ENCODE peak calls at places on chromosomes 6 and 20, in six cellular contexts. L, O, M, H, C and W are unnamed samples.

GRCh38 chr20:33099842-33100538 is 20.5 kb downstream of the BPIFB4 start:
- DNase-seq in L (peak; percentile 24), O (no peak), M (no peak), H (no peak), C (no peak), W (no peak)

GRCh38 chr6:85452441-85452881 is 2.6 kb downstream of the NT5E start:
- DNase-seq in L (peak; percentile 91), O (peak; percentile 77), M (no peak), H (no peak), C (no peak), W (peak; percentile 19)

GRCh38 chr20:6768228-6769185 is 1.0 kb downstream of the BMP2 start:
- DNase-seq in L (peak; percentile 9), O (no peak), M (peak; percentile 32), H (peak; percentile 67), C (no peak), W (no peak)

GRCh38 chr6:151242420-151242841 is 2.7 kb downstream of the AKAP12 start:
- DNase-seq in L (no peak), O (no peak), M (no peak), H (no peak), C (no peak), W (no peak)

GRCh38 chr6:119285908-119286625 is 63.5 kb downstream of the MAN1A1 start:
- DNase-seq in L (no peak), O (no peak), M (no peak), H (no peak), C (no peak), W (no peak)

GRCh38 chr6:155142163-155142901 is 121.5 kb upstream of the CLDN20 start:
- DNase-seq in L (no peak), O (no peak), M (no peak), H (no peak), C (no peak), W (no peak)

GRCh38 chr20:4812641-4813075 is 90.9 kb downstream of the PRND start:
- DNase-seq in L (no peak), O (no peak), M (no peak), H (no peak), C (no peak), W (no peak)

GRCh38 chr20:44034451-44034850 is 119.8 kb downstream of the TOX2 start:
- DNase-seq in L (no peak), O (no peak), M (no peak), H (no peak), C (no peak), W (no peak)

GRCh38 chr20:61120595-61121515 is 131.2 kb upstream of the CDH4 start:
- DNase-seq in L (peak; percentile 90), O (peak; percentile 18), M (peak; percentile 46), H (no peak), C (peak; percentile 16), W (no peak)

GRCh38 chr20:34705383-34706021 is 1.4 kb downstream of the TP53INP2 start:
- DNase-seq in L (peak; percentile 83), O (no peak), M (peak; percentile 35), H (peak; percentile 68), C (no peak), W (peak; percentile 53)

GRCh38 chr6:40160826-40161225 is 226.6 kb upstream of the MOCS1 start:
- DNase-seq in L (no peak), O (no peak), M (no peak), H (no peak), C (no peak), W (no peak)

GRCh38 chr6:73695619-73696421 is at the start of gene CD109:
- DNase-seq in L (peak; percentile 88), O (peak; percentile 32), M (peak; percentile 33), H (peak; percentile 71), C (peak; percentile 76), W (peak; percentile 30)

GRCh38 chr20:45308078-45308778 is at the start of gene MATN4:
- DNase-seq in L (no peak), O (no peak), M (peak; percentile 67), H (no peak), C (no peak), W (no peak)

GRCh38 chr20:23317081-23317480 is 33.5 kb upstream of the NXT1 start:
- DNase-seq in L (no peak), O (no peak), M (no peak), H (no peak), C (no peak), W (no peak)

GRCh38 chr20:50727792-50728485 is 3.4 kb upstream of the PARD6B start:
- DNase-seq in L (no peak), O (no peak), M (no peak), H (peak; percentile 33), C (no peak), W (no peak)

GRCh38 chr6:166052837-166053236 is 114.8 kb downstream of the TBXT start:
- DNase-seq in L (no peak), O (no peak), M (no peak), H (no peak), C (no peak), W (no peak)

GRCh38 chr6:111985202-111985731 is 68.6 kb upstream of the CCN6 start:
- DNase-seq in L (peak; percentile 98), O (peak; percentile 59), M (peak; percentile 73), H (no peak), C (peak; percentile 49), W (peak; percentile 17)

GRCh38 chr20:3876676-3877075 is 12.5 kb upstream of the PANK2 start:
- DNase-seq in L (no peak), O (no peak), M (no peak), H (no peak), C (no peak), W (no peak)

GRCh38 chr20:44003609-44004008 is 89.0 kb downstream of the TOX2 start:
- DNase-seq in L (no peak), O (no peak), M (no peak), H (no peak), C (no peak), W (no peak)

GRCh38 chr20:62625516-62625915 is 16.8 kb upstream of the SLCO4A1 start:
- DNase-seq in L (no peak), O (no peak), M (no peak), H (no peak), C (no peak), W (no peak)

GRCh38 chr6:43391448-43392031 is 22.1 kb upstream of the ZNF318 start:
- DNase-seq in L (no peak), O (no peak), M (no peak), H (no peak), C (peak; percentile 20), W (no peak)

GRCh38 chr6:159968295-159969203 is at the start of gene IGF2R:
- DNase-seq in L (peak; percentile 94), O (no peak), M (peak; percentile 91), H (peak; percentile 96), C (peak; percentile 96), W (peak; percentile 77)

GRCh38 chr6:66264376-66264775 is 557.4 kb upstream of the EYS start:
- DNase-seq in L (no peak), O (no peak), M (no peak), H (no peak), C (no peak), W (no peak)

GRCh38 chr6:151962246-151962846 is 154.9 kb downstream of the ESR1 start:
- DNase-seq in L (peak; percentile 23), O (no peak), M (no peak), H (no peak), C (no peak), W (no peak)

GRCh38 chr6:15792842-15793241 is 130.0 kb upstream of the DTNBP1 start:
- DNase-seq in L (no peak), O (no peak), M (no peak), H (no peak), C (no peak), W (no peak)

GRCh38 chr6:25016311-25016710 is 80.6 kb upstream of the RIPOR2 start:
- DNase-seq in L (no peak), O (no peak), M (no peak), H (no peak), C (no peak), W (no peak)

GRCh38 chr6:139708342-139709199 is 334.1 kb upstream of the CITED2 start:
- DNase-seq in L (peak; percentile 93), O (peak; percentile 50), M (no peak), H (no peak), C (no peak), W (peak; percentile 38)

GRCh38 chr6:138289739-138290138 is 71.4 kb upstream of the PBOV1 start:
- DNase-seq in L (peak; percentile 14), O (no peak), M (no peak), H (no peak), C (no peak), W (no peak)

GRCh38 chr20:31674895-31675827 is 37.4 kb downstream of the COX4I2 start:
- DNase-seq in L (peak; percentile 95), O (no peak), M (peak; percentile 81), H (peak; percentile 81), C (peak; percentile 48), W (no peak)